ENCODE peak calls at places on chromosomes 5 and 9, in eight cellular contexts. C, V, Z, T, E, S, X and Q are unnamed samples.

GRCh38 chr9:136091582-136092352 is 3.3 kb downstream of the NACC2 start:
- DNase-seq in Z (no peak), E (no peak), V (no peak), S (no peak), T (no peak), X (no peak), C (no peak), Q (no peak)

GRCh38 chr9:127720031-127720864 is 4.4 kb downstream of the TTC16 start:
- DNase-seq in E (no peak), V (no peak), X (no peak), S (no peak), C (no peak), Z (no peak), T (no peak), Q (no peak)

GRCh38 chr5:93348231-93348630 is 232.8 kb downstream of the NR2F1-AS1 start:
- DNase-seq in C (no peak), T (no peak), V (no peak), Z (no peak), E (no peak), S (no peak), X (no peak), Q (no peak)

GRCh38 chr9:107650321-107650720 is 160.8 kb upstream of the KLF4 start:
- DNase-seq in E (no peak), Z (peak), C (no peak), V (no peak), S (no peak), X (no peak), T (no peak), Q (no peak)

GRCh38 chr9:13688223-13688989 is 408.9 kb upstream of the MPDZ start:
- DNase-seq in E (no peak), S (no peak), C (no peak), Z (no peak), X (no peak), T (no peak), V (no peak), Q (no peak)

GRCh38 chr9:92463989-92464388 is 18.3 kb downstream of the ASPN start:
- DNase-seq in X (no peak), S (no peak), V (no peak), Z (peak), E (no peak), T (no peak), C (no peak), Q (no peak)

GRCh38 chr9:94139672-94140417 is 55.6 kb downstream of the PTPDC1 start:
- DNase-seq in V (peak), E (no peak), C (no peak), X (peak), Z (peak), S (no peak), T (peak), Q (no peak)

GRCh38 chr5:148850836-148851235 is 24.4 kb downstream of the ADRB2 start:
- DNase-seq in E (no peak), X (no peak), T (no peak), C (no peak), S (no peak), V (no peak), Z (no peak), Q (no peak)

GRCh38 chr9:13267743-13268142 is 11.7 kb downstream of the MPDZ start:
- DNase-seq in C (no peak), S (no peak), X (no peak), E (no peak), T (no peak), Z (peak), V (no peak), Q (no peak)

GRCh38 chr5:1755321-1755949 is 44.2 kb downstream of the MRPL36 start:
- DNase-seq in C (no peak), E (no peak), S (no peak), Z (no peak), X (peak), V (no peak), T (no peak), Q (no peak)

GRCh38 chr5:69217154-69217731 is 17.4 kb upstream of the CDK7 start:
- DNase-seq in C (peak), T (no peak), Z (peak), S (no peak), E (no peak), X (peak), V (no peak), Q (no peak)

GRCh38 chr9:121976751-121977150 is 116.4 kb downstream of the TTLL11 start:
- DNase-seq in S (no peak), E (no peak), X (no peak), V (no peak), Z (peak), T (no peak), C (no peak), Q (no peak)

GRCh38 chr9:105168935-105169334 is 75.5 kb upstream of the SLC44A1 start:
- DNase-seq in S (no peak), T (no peak), E (no peak), X (no peak), Z (no peak), V (no peak), C (no peak), Q (no peak)

GRCh38 chr9:128222880-128223670 is 19.9 kb downstream of the DNM1 start:
- DNase-seq in X (no peak), S (no peak), C (no peak), Z (no peak), T (no peak), V (no peak), E (no peak), Q (no peak)

GRCh38 chr5:99258819-99259218 is 330.0 kb upstream of the CHD1 start:
- DNase-seq in X (no peak), E (no peak), S (no peak), V (no peak), T (no peak), Z (no peak), C (no peak), Q (no peak)